ENCODE peak calls at places on chromosomes 7 and 10, in four cellular contexts. W is fibroblast of lung, Q is astrocyte of the spinal cord, J is BJ. S is an unnamed sample.

GRCh38 chr7:126790763-126791162 is 462.0 kb downstream of the GRM8 start:
- DNase-seq in Q (no peak), J (no peak), W (no peak), S (no peak)

GRCh38 chr7:136213012-136213411 is 235.9 kb upstream of the MTPN start:
- DNase-seq in W (no peak), J (no peak), Q (no peak), S (no peak)

GRCh38 chr10:123537188-123537961 is 128.8 kb upstream of the GPR26 start:
- DNase-seq in W (no peak), J (no peak), Q (no peak), S (no peak)

GRCh38 chr7:40315277-40315676 is 180.5 kb downstream of the SUGCT start:
- DNase-seq in W (peak), Q (peak), J (no peak), S (no peak)

GRCh38 chr7:96720843-96721242 is 11.2 kb upstream of the SEM1 start:
- DNase-seq in Q (no peak), W (no peak), J (no peak), S (no peak)

GRCh38 chr7:109246330-109247077 is 676.8 kb downstream of the DNAJB9 start:
- DNase-seq in J (peak), Q (no peak), W (peak), S (no peak)

GRCh38 chr7:129959480-129960332 is 6.9 kb upstream of the UBE2H start:
- DNase-seq in W (no peak), J (no peak), Q (no peak), S (no peak)

GRCh38 chr7:139680676-139681462 is 96.9 kb downstream of the HIPK2 start:
- DNase-seq in Q (peak), J (peak), W (peak), S (no peak)

GRCh38 chr7:24609059-24609458 is 35.8 kb downstream of the PALS2 start:
- DNase-seq in W (peak), Q (no peak), J (no peak), S (no peak)

GRCh38 chr10:101828734-101829551 is 10.7 kb upstream of the OGA start:
- DNase-seq in Q (no peak), J (no peak), W (no peak), S (no peak)

GRCh38 chr7:123537026-123537642 is 2.7 kb upstream of the IQUB start:
- DNase-seq in Q (peak), W (no peak), J (no peak), S (no peak)

GRCh38 chr10:79926037-79926436 is 22.9 kb downstream of the SFTPD start:
- DNase-seq in W (no peak), J (no peak), Q (no peak), S (no peak)

GRCh38 chr7:143850682-143851081 is 51.3 kb downstream of the TCAF1 start:
- DNase-seq in J (no peak), Q (peak), W (no peak), S (no peak)

GRCh38 chr10:66941491-66941890 is 15.7 kb downstream of the LRRTM3 start:
- DNase-seq in W (no peak), Q (no peak), J (no peak), S (no peak)

GRCh38 chr10:63210611-63211196 is 77.6 kb downstream of the NRBF2 start:
- DNase-seq in W (no peak), Q (peak), J (no peak), S (no peak)

GRCh38 chr7:95723583-95724180 is 48.7 kb upstream of the DYNC1I1 start:
- DNase-seq in J (peak), W (peak), Q (peak), S (peak)

GRCh38 chr10:34731885-34732701 is 83.0 kb downstream of the PARD3 start:
- DNase-seq in Q (peak), W (peak), J (no peak), S (no peak)

GRCh38 chr10:92531132-92531531 is 42.8 kb downstream of the IDE start:
- DNase-seq in J (no peak), W (no peak), Q (no peak), S (no peak)

GRCh38 chr10:48608926-48609325 is 4.1 kb upstream of the ARHGAP22 start:
- DNase-seq in Q (no peak), J (no peak), W (no peak), S (no peak)

GRCh38 chr10:1074063-1074747 is 18.0 kb downstream of the WDR37 start:
- DNase-seq in W (no peak), J (no peak), Q (no peak), S (no peak)

GRCh38 chr7:28709756-28710155 is 248.4 kb downstream of the TRIL start:
- DNase-seq in W (no peak), J (no peak), Q (no peak), S (no peak)

GRCh38 chr7:98567979-98568378 is 49.1 kb upstream of the NPTX2 start:
- DNase-seq in Q (no peak), W (no peak), J (no peak), S (no peak)

GRCh38 chr7:133081119-133081604 is 728 bp downstream of the CHCHD3 start:
- DNase-seq in Q (no peak), J (no peak), W (no peak), S (no peak)

GRCh38 chr10:6299234-6299633 is 96.5 kb downstream of the PFKFB3 start:
- DNase-seq in J (no peak), W (peak), Q (peak), S (peak)

GRCh38 chr10:125213541-125214282 is 53.3 kb upstream of the CTBP2 start:
- DNase-seq in Q (no peak), W (peak), J (no peak), S (no peak)

GRCh38 chr10:628386-629045 is 61.0 kb downstream of the DIP2C start:
- DNase-seq in Q (no peak), W (no peak), J (no peak), S (no peak)

GRCh38 chr7:154833839-154834238 is 169.1 kb downstream of the PAXIP1 start:
- DNase-seq in J (no peak), Q (no peak), W (no peak), S (no peak)

GRCh38 chr10:125980521-125980920 is 84.2 kb downstream of the FANK1 start:
- DNase-seq in Q (no peak), W (peak), J (no peak), S (no peak)

GRCh38 chr10:8614054-8614565 is 559.6 kb downstream of the GATA3 start:
- DNase-seq in W (peak), J (no peak), Q (no peak), S (no peak)

GRCh38 chr7:44971991-44972441 is 6.8 kb downstream of the MYO1G start:
- DNase-seq in Q (no peak), J (no peak), W (no peak), S (no peak)

GRCh38 chr10:63166742-63167258 is 33.7 kb downstream of the NRBF2 start:
- DNase-seq in J (peak), W (peak), Q (peak), S (no peak)

GRCh38 chr7:91240546-91240945 is 23.7 kb upstream of the FZD1 start:
- DNase-seq in W (peak), Q (peak), J (no peak), S (no peak)

GRCh38 chr10:17062493-17063487 is 66.8 kb downstream of the CUBN start:
- DNase-seq in W (peak), Q (peak), J (peak), S (no peak)

GRCh38 chr10:111996103-111996502 is 187.5 kb downstream of the GPAM start:
- DNase-seq in Q (no peak), J (no peak), W (no peak), S (no peak)

GRCh38 chr10:46096909-46097575 is 51.0 kb upstream of the MSMB start:
- DNase-seq in J (no peak), Q (no peak), W (no peak), S (no peak)

GRCh38 chr7:151125459-151125834 is 39.2 kb downstream of the AGAP3 start:
- DNase-seq in J (no peak), W (peak), Q (peak), S (peak)

GRCh38 chr7:92244803-92245486 is 769 bp downstream of the KRIT1 start:
- DNase-seq in Q (peak), W (no peak), J (no peak), S (no peak)

DNA sequence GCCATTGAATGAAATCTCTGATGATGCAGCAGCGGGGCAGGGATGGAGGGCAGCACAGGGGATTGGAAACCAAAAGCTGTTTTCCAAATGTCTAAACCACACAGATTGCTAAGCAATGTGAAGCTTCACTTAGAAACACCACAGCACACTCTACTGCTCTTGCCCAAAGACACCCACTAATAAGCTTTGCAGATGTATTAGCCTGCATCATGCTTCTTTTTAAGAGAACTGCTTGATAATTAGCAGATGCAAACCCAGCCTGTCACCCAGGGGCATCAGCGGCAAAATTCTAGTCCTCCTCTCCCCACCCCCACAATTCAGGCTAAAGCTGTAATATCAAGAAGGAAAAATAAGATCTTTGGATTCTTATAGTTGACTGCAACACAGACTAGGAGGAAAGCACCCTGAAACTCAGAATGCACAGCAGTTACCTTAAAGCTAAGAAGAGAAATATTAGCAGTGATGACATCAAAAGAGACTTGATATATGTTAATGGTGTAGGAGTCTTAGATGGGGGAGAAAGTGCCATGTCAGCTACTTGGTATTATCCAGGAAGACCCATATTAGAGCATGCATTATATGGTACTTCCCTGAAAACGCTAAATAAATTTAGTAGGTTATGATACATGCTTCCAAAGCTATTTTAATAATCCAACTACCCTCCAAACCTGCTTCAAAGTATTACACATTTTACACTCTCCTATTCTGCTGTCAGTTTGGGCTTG is 666.7 kb downstream of the KCNMA1 start:
- DNase-seq in Q (no peak), W (no peak), J (no peak), S (no peak)
- TF ChIP-seq CTCF in Q (no peak), W (no peak), J (no peak), S (no peak)

GRCh38 chr7:26399309-26399610 is 107.6 kb downstream of the SNX10 start:
- DNase-seq in W (peak), J (no peak), Q (peak), S (no peak)
- TF ChIP-seq CTCF in W (peak), J (peak), Q (peak), S (peak)

DNA sequence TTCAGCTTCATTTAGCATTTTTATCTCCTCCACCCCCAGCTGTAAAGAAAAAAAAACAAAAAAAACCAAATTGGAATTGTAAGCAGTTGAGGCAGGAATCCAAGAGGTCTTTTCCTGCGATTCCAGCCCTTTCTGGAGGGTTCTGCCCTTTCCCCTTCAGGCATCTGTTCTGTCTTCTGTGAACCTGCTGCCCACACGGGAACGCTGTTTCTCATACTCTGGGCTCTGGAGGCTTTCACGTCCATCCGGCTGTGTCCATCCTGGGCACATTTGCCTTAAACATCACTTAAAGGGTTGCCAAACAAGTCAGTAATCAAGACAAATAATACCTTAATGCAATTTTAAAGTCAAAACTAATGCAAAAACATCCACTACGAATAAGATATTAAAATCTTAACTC is 302.8 kb upstream of the PITRM1 start:
- DNase-seq in Q (no peak), W (no peak), J (no peak), S (no peak)
- TF ChIP-seq CTCF in Q (no peak), W (no peak), J (no peak), S (no peak)

DNA sequence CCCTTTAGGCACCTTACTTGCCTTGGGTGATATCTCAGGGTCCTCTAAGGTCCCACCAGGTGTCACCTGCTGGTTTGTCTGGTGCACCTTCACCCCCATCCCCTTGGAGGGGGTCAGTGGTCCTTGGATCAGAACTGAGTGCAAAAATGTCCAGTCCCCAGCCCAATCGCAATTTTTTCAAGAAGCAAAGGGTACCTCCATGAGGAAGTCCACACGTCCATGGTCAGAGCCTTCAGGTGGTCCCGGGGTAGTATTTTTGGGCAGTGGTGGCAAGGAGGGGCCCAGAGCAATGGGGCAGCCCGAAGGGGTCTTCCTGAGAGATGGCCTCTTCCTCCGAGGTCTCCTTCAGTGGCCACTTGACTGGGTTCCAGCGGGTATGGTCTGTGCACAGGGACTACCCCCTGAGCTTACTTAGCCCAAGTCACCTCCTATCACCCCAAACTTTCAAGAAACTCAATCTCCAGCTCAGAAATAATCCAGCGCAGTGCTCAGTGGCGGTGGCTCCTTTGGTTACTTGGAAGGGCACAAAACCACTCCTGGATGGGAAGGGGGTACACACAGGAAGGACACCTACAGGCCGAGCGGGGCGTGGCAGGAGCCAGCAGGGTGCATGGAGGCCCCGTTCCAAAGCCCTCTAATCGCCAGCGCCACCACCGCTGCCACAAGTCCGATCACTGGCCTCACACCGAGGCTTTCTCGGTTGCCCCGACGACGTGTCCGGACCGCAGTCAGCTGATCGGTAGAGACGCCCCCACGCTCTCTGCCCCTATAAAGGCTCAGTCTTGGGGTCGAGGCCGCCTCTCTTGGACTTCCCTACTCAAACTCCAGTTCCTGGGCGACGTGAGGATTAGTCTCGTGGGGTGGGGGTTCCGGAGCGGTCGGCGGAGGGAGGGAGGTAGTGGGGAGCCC is 4.5 kb downstream of the SAP25 start:
- DNase-seq in Q (peak), J (no peak), W (peak), S (peak)
- TF ChIP-seq CTCF in Q (peak), J (peak), W (peak), S (peak)

DNA sequence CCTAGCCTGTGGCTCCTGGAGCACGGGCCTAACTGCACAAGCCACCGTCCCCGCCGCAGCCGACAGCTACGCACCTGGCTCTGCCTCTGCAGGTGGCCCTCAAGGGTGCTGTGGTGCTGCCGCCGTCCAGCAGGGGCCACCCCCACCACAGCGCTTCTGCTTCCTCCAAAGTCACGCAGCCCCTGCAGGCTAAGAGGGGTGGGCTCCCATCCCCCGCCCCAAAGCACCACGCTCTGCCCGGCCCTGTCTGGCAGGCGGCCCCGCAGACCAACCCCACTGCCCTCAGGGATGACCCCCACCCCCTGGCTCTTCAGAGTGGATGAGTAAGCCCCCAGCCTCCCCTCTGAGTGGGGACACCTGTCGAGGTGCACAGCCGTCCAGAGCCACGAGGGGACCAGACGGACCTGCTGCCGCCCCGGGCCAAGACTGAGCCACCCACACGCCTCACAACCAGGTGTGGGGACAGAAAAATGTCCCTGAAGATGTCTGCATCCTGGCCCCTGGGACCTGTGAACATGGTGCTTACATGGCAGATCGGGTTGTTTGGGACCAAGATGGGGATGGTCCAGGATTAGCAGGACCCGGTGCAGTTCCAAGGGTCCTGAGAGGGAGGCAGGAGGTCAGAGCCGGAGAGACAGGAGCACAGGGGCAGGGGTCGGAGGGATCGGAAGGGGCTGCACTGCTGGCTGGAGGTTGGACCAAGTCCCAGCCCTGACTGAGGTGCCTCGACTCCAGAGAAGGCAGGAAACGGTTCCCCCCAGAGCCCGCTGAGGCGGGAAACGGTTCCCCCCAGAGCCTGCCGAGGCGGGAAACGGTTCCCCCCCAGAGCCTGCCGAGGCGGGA is 9.0 kb upstream of the ADAP1 start:
- DNase-seq in W (no peak), J (no peak), Q (no peak), S (no peak)
- TF ChIP-seq CTCF in W (no peak), J (no peak), Q (no peak), S (no peak)

GRCh38 chr10:75293456-75293840 is 57.7 kb upstream of the COMTD1 start:
- DNase-seq in W (peak), Q (no peak), J (no peak), S (no peak)

GRCh38 chr10:75294518-75294865 is 58.7 kb upstream of the COMTD1 start:
- DNase-seq in W (no peak), J (no peak), Q (no peak), S (peak)

GRCh38 chr10:75294031-75294437 is 58.3 kb upstream of the COMTD1 start:
- DNase-seq in Q (peak), W (peak), J (no peak), S (no peak)

GRCh38 chr10:75295901-75296441 is 60.2 kb upstream of the COMTD1 start:
- DNase-seq in J (no peak), Q (no peak), W (peak), S (no peak)

GRCh38 chr10:75294866-75295692 is 59.3 kb upstream of the COMTD1 start:
- DNase-seq in W (peak), J (peak), Q (peak), S (peak)
- TF ChIP-seq CTCF in W (no peak), J (peak), Q (peak), S (peak)

DNA sequence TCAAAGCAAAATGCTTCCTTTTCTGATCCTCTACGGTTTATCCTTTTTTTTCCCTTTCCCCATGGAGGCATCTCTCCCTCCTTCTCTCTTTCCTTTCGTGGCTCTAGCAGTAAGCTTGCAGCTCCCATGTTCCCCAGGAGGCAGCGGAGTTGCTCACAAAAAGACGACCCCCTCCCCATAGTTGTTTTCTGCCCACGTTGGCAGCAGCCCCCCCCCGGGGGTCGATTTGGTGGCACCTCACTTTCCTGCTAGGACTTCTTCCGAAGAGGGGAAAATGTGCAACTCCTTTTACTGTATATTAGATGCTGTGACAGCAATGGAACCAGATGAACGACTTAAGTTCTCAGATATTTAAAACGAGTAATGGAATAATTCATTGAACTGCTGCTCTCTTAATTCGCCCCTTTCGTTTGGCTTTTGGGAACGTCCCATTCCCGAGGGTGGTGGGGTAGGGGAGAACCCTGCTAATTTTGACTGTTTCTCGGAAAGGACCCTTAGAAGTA is 832 bp downstream of the CAPZA2 start:
- DNase-seq in W (peak), J (no peak), Q (peak), S (peak)
- TF ChIP-seq CTCF in W (peak), J (peak), Q (peak), S (peak)

GRCh38 chr10:96463562-96463961 is 50.2 kb downstream of the TLL2 start:
- DNase-seq in Q (no peak), W (no peak), J (no peak), S (no peak)
- TF ChIP-seq CTCF in Q (no peak), W (no peak), J (no peak), S (no peak)